ENCODE peak calls at places on chromosomes 6 and 20, in four cellular contexts. U is HCT116; T is stimulated activated CD4-positive, alpha-beta T cell treated with anti-CD3 and anti-CD28 coated beads, Interleukin-2, amount 100 ng/mL, for 48 hours; Z is NCI-H774. Q is an unnamed sample.

GRCh38 chr20:50356522-50356880 is 153.7 kb upstream of the PTPN1 start:
- DNase-seq in U (no peak), T (no peak), Z (no peak), Q (no peak)

GRCh38 chr6:46491789-46492547 is 719 bp upstream of the RCAN2 start:
- DNase-seq in U (peak), T (no peak), Z (peak), Q (peak)

GRCh38 chr20:10524643-10525042 is 89.5 kb downstream of the SLX4IP start:
- DNase-seq in U (peak), T (no peak), Z (no peak), Q (no peak)

GRCh38 chr6:121619013-121619412 is 183.6 kb downstream of the GJA1 start:
- DNase-seq in U (no peak), T (no peak), Z (no peak), Q (no peak)

GRCh38 chr6:127506894-127507293 is 12.2 kb downstream of the MTCL3 start:
- DNase-seq in U (no peak), T (no peak), Z (no peak), Q (no peak)

GRCh38 chr6:7745942-7746341 is 20.0 kb downstream of the BMP6 start:
- DNase-seq in U (no peak), T (no peak), Z (no peak), Q (no peak)

GRCh38 chr20:19974621-19975435 is 42.3 kb upstream of the NAA20 start:
- DNase-seq in U (no peak), T (no peak), Z (no peak), Q (peak)

GRCh38 chr6:13427838-13428527 is 59.4 kb downstream of the GFOD1 start:
- DNase-seq in U (no peak), T (peak), Z (no peak), Q (no peak)

GRCh38 chr6:119179062-119179461 is 100.6 kb upstream of the FAM184A start:
- DNase-seq in U (no peak), T (no peak), Z (no peak), Q (no peak)

GRCh38 chr6:127586372-127586771 is 9.4 kb downstream of the C6orf58 start:
- DNase-seq in U (peak), T (no peak), Z (no peak), Q (no peak)

GRCh38 chr6:130223508-130223907 is 757 bp upstream of the SAMD3 start:
- DNase-seq in U (no peak), T (peak), Z (no peak), Q (no peak)

GRCh38 chr6:149318581-149319286 is 1.2 kb downstream of the TAB2 start:
- DNase-seq in U (no peak), T (no peak), Z (no peak), Q (no peak)

GRCh38 chr20:36644032-36644712 is 1.8 kb downstream of the SLA2 start:
- DNase-seq in U (no peak), T (peak), Z (no peak), Q (no peak)

GRCh38 chr6:166939894-166940293 is 16.5 kb downstream of the RNASET2 start:
- DNase-seq in U (no peak), T (no peak), Z (no peak), Q (no peak)

GRCh38 chr6:43228951-43229802 is at the start of gene DNPH1:
- DNase-seq in U (peak), T (peak), Z (peak), Q (no peak)

GRCh38 chr6:161443868-161444267 is 170.0 kb upstream of the AGPAT4 start:
- DNase-seq in U (no peak), T (no peak), Z (no peak), Q (no peak)

GRCh38 chr6:6971369-6971768 is 136.4 kb upstream of the RREB1 start:
- DNase-seq in U (no peak), T (no peak), Z (no peak), Q (no peak)

GRCh38 chr6:54988576-54988975 is 142.0 kb downstream of the FAM83B start:
- DNase-seq in U (no peak), T (no peak), Z (no peak), Q (no peak)

GRCh38 chr6:90811596-90812226 is 224.8 kb upstream of the MAP3K7 start:
- DNase-seq in U (no peak), T (no peak), Z (peak), Q (no peak)

GRCh38 chr20:51938557-51939324 is 136.4 kb upstream of the SALL4 start:
- DNase-seq in U (no peak), T (no peak), Z (no peak), Q (no peak)

GRCh38 chr6:71181565-71181964 is 107.0 kb upstream of the OGFRL1 start:
- DNase-seq in U (peak), T (no peak), Z (no peak), Q (no peak)

GRCh38 chr6:106141441-106142237 is 55.5 kb downstream of the PRDM1 start:
- DNase-seq in U (no peak), T (peak), Z (no peak), Q (no peak)

GRCh38 chr6:123811378-123811777 is 7.7 kb downstream of the NKAIN2 start:
- DNase-seq in U (no peak), T (no peak), Z (no peak), Q (no peak)

GRCh38 chr6:63014290-63014689 is 197.0 kb upstream of the FKBP1C start:
- DNase-seq in U (no peak), T (no peak), Z (no peak), Q (no peak)

GRCh38 chr6:11094411-11094851 is 797 bp downstream of the SMIM13 start:
- DNase-seq in U (no peak), T (peak), Z (no peak), Q (no peak)

GRCh38 chr6:56474531-56474930 is 168.2 kb downstream of the DST start:
- DNase-seq in U (no peak), T (no peak), Z (no peak), Q (no peak)

GRCh38 chr20:25549866-25550477 is 35.4 kb downstream of the NINL start:
- DNase-seq in U (no peak), T (no peak), Z (no peak), Q (no peak)

GRCh38 chr6:101722991-101723579 is 329.6 kb downstream of the GRIK2 start:
- DNase-seq in U (no peak), T (no peak), Z (no peak), Q (no peak)

GRCh38 chr20:56343861-56344381 is 14.9 kb upstream of the FAM210B start:
- DNase-seq in U (no peak), T (peak), Z (no peak), Q (no peak)

GRCh38 chr6:7058250-7058923 is 49.4 kb upstream of the RREB1 start:
- DNase-seq in U (peak), T (no peak), Z (no peak), Q (no peak)

GRCh38 chr20:34871966-34872603 is 571 bp downstream of the GGT7 start:
- DNase-seq in U (no peak), T (no peak), Z (no peak), Q (no peak)

GRCh38 chr20:11302436-11302835 is 615.3 kb upstream of the BTBD3 start:
- DNase-seq in U (no peak), T (no peak), Z (no peak), Q (no peak)

GRCh38 chr6:14102330-14102729 is 15.2 kb upstream of the CD83 start:
- DNase-seq in U (no peak), T (no peak), Z (no peak), Q (no peak)

GRCh38 chr6:30411515-30412207 is 66.7 kb downstream of the RPP21 start:
- DNase-seq in U (peak), T (peak), Z (peak), Q (no peak)

GRCh38 chr6:4571011-4571410 is 205.2 kb upstream of the CDYL start:
- DNase-seq in U (no peak), T (no peak), Z (no peak), Q (no peak)

GRCh38 chr6:108654465-108655106 is 93.9 kb downstream of the FOXO3 start:
- DNase-seq in U (no peak), T (no peak), Z (no peak), Q (no peak)

GRCh38 chr6:53986721-53987526 is 124.3 kb upstream of the MLIP start:
- DNase-seq in U (no peak), T (no peak), Z (no peak), Q (no peak)

GRCh38 chr20:56941101-56941686 is 312.1 kb downstream of the TFAP2C start:
- DNase-seq in U (no peak), T (no peak), Z (no peak), Q (no peak)

GRCh38 chr6:28977351-28978136 is 27.6 kb downstream of the ZNF311 start:
- DNase-seq in U (no peak), T (no peak), Z (no peak), Q (no peak)